ENCODE peak calls at places on chromosomes 7 and 10, in six cellular contexts. R, E, T, D, Y and N are unnamed samples.

GRCh38 chr7:27184342-27185012 is 555 bp downstream of the HOXA11 start:
- DNase-seq in R (no peak), E (no peak), T (no peak), D (peak), Y (no peak), N (no peak)

GRCh38 chr7:123054357-123055133 is 59.0 kb upstream of the TAS2R16 start:
- DNase-seq in R (no peak), E (no peak), T (no peak), D (no peak), Y (no peak), N (no peak)

GRCh38 chr7:84195295-84196006 is 862 bp upstream of the SEMA3A start:
- DNase-seq in R (no peak), E (peak), T (no peak), D (no peak), Y (no peak), N (no peak)

GRCh38 chr7:92088266-92088665 is 46.0 kb downstream of the CYP51A1 start:
- DNase-seq in R (no peak), E (no peak), T (no peak), D (no peak), Y (no peak), N (no peak)

GRCh38 chr10:17787087-17787942 is 21.8 kb upstream of the MRC1 start:
- DNase-seq in R (no peak), E (no peak), T (no peak), D (no peak), Y (no peak), N (no peak)

GRCh38 chr10:121662945-121663917 is 65.0 kb upstream of the FGFR2 start:
- DNase-seq in R (no peak), E (peak), T (no peak), D (no peak), Y (no peak), N (peak)

GRCh38 chr10:19888061-19888660 is 71.9 kb downstream of the PLXDC2 start:
- DNase-seq in R (no peak), E (no peak), T (no peak), D (no peak), Y (no peak), N (no peak)

GRCh38 chr10:14800397-14800796 is 25.7 kb upstream of the FAM107B start:
- DNase-seq in R (no peak), E (no peak), T (no peak), D (no peak), Y (no peak), N (no peak)

GRCh38 chr10:49633327-49634045 is 19.6 kb downstream of the CHAT start:
- DNase-seq in R (no peak), E (no peak), T (no peak), D (no peak), Y (no peak), N (no peak)